ENCODE peak calls at places on chromosome 19, in five cellular contexts. One of them, this sample, is unnamed.

GRCh38 chr19:31364956-31365355 is 15.7 kb upstream of the TSHZ3 start:
- DNase-seq in breast epithelium: no peak
- DNase-seq in body of pancreas: no peak
- DNase-seq in Calu3: no peak
- DNase-seq in endothelial cell: no peak
- DNase-seq in this sample: no peak

GRCh38 chr19:35414442-35414841 is 33.6 kb upstream of the FFAR2 start:
- DNase-seq in breast epithelium: no peak
- DNase-seq in endothelial cell: no peak
- DNase-seq in Calu3: no peak
- DNase-seq in body of pancreas: no peak
- DNase-seq in this sample: no peak

GRCh38 chr19:861756-862528 is 2.5 kb downstream of the CFD start:
- DNase-seq in body of pancreas: peak; percentile 51
- DNase-seq in endothelial cell: no peak
- DNase-seq in breast epithelium: no peak
- DNase-seq in Calu3: no peak
- DNase-seq in this sample: no peak

GRCh38 chr19:39363909-39364457 is 21.8 kb downstream of the SAMD4B start:
- DNase-seq in Calu3: no peak
- DNase-seq in breast epithelium: no peak
- DNase-seq in body of pancreas: no peak
- DNase-seq in endothelial cell: no peak
- DNase-seq in this sample: no peak

GRCh38 chr19:47021536-47022139 is 2.0 kb downstream of the NPAS1 start:
- DNase-seq in endothelial cell: no peak
- DNase-seq in Calu3: no peak
- DNase-seq in breast epithelium: no peak
- DNase-seq in body of pancreas: no peak
- DNase-seq in this sample: no peak

GRCh38 chr19:55212447-55212846 is 3.1 kb upstream of the PTPRH start:
- DNase-seq in breast epithelium: no peak
- DNase-seq in body of pancreas: no peak
- DNase-seq in endothelial cell: no peak
- DNase-seq in Calu3: peak; percentile 48
- DNase-seq in this sample: no peak

GRCh38 chr19:46904114-46905060 is 43.6 kb downstream of the ARHGAP35 start:
- DNase-seq in endothelial cell: no peak
- DNase-seq in breast epithelium: no peak
- DNase-seq in body of pancreas: peak; percentile 23
- DNase-seq in Calu3: no peak
- DNase-seq in this sample: no peak

GRCh38 chr19:19372656-19373416 is 32.6 kb upstream of the GATAD2A start:
- DNase-seq in endothelial cell: peak; percentile 23
- DNase-seq in breast epithelium: no peak
- DNase-seq in Calu3: peak; percentile 46
- DNase-seq in body of pancreas: peak; percentile 76
- DNase-seq in this sample: no peak

GRCh38 chr19:44757735-44758505 is 9.4 kb downstream of the BCL3 start:
- DNase-seq in endothelial cell: peak; percentile 64
- DNase-seq in Calu3: no peak
- DNase-seq in breast epithelium: no peak
- DNase-seq in body of pancreas: peak; percentile 71
- DNase-seq in this sample: no peak
- TF ChIP-seq CTCF in endothelial cell: no peak
- TF ChIP-seq CTCF in Calu3: no peak
- TF ChIP-seq CTCF in breast epithelium: no peak
- TF ChIP-seq CTCF in body of pancreas: no peak
- TF ChIP-seq CTCF in this sample: no peak

DNA sequence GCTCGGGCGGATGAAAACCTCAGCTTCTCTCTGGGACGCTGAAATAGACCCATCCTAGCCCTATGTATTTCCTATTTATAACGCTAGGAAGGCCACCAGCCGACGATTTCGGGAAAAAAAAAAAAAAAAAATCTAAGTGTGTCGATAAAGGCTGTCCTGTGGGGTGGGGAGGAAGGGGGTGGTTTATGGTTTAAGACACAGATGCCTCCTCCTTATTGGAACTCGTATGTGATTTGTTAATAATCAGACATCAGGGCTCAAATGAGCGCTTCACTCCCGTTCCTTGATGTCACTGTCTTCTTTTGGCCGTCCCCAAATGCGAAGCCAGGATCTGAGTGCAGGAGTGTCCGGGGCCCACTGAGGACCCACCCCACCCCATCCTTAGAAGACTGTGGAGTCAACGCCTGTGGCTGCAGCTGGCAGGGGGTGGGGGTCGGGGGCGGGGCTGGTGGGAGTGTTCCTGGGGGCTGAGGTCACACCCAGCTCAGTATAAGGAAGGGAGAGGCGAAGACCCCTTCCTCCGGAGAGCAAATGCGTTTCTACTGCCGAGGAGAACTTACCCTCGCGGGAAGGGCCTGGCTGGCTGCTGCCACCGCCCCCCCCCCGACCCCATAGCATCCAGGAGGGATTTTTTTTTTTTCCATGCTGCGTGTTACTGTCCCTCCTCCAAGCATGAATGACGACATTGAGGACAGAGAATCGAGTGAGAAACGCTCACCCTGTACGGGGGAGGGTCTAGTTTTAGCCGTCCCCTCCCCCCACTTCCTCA is 971 bp downstream of the ATCAY start:
- DNase-seq in Calu3: no peak
- DNase-seq in breast epithelium: no peak
- DNase-seq in body of pancreas: no peak
- DNase-seq in endothelial cell: no peak
- DNase-seq in this sample: no peak
- TF ChIP-seq CTCF in Calu3: no peak
- TF ChIP-seq CTCF in breast epithelium: no peak
- TF ChIP-seq CTCF in body of pancreas: no peak
- TF ChIP-seq CTCF in endothelial cell: no peak
- TF ChIP-seq CTCF in this sample: no peak

GRCh38 chr19:29940971-29941585 is 961 bp upstream of the URI1 start:
- DNase-seq in body of pancreas: no peak
- DNase-seq in breast epithelium: no peak
- DNase-seq in endothelial cell: no peak
- DNase-seq in Calu3: no peak
- DNase-seq in this sample: no peak
- TF ChIP-seq CTCF in body of pancreas: no peak
- TF ChIP-seq CTCF in breast epithelium: no peak
- TF ChIP-seq CTCF in endothelial cell: no peak
- TF ChIP-seq CTCF in Calu3: no peak
- TF ChIP-seq CTCF in this sample: no peak

DNA sequence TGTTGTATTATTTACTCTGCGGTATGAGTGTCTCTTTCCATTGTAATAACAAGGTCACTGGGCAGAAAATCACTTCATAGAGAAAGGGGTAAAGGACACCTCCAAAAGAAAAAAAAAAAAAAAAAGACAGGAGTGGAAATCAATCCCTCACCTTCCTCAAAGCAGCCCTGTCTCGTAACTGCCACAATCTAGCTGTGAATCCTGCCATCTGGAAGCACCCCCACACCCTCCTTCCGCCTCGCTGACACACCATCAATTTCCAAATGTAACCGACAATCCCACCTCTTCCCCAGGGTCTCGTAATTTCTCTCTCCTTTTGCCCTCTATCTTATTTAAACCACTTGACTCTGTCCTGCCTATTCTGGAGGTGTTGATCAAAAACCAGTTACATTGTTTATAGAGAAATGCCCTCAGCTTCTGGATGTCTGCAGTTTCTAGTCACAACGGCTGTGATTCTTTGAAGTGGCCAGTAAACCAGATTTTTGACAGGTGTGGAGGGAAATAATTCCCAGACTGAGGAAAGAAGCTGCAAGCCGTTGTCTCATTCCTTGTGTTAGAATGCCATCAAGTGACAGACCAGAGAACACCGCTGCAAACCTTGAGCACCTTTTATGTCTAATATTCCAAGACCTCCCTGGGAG is 9.1 kb upstream of the POP4 start:
- DNase-seq in endothelial cell: peak; percentile 33
- DNase-seq in Calu3: peak; percentile 24
- DNase-seq in breast epithelium: no peak
- DNase-seq in body of pancreas: no peak
- DNase-seq in this sample: no peak
- TF ChIP-seq CTCF in endothelial cell: no peak
- TF ChIP-seq CTCF in Calu3: no peak
- TF ChIP-seq CTCF in breast epithelium: no peak
- TF ChIP-seq CTCF in body of pancreas: no peak
- TF ChIP-seq CTCF in this sample: no peak

DNA sequence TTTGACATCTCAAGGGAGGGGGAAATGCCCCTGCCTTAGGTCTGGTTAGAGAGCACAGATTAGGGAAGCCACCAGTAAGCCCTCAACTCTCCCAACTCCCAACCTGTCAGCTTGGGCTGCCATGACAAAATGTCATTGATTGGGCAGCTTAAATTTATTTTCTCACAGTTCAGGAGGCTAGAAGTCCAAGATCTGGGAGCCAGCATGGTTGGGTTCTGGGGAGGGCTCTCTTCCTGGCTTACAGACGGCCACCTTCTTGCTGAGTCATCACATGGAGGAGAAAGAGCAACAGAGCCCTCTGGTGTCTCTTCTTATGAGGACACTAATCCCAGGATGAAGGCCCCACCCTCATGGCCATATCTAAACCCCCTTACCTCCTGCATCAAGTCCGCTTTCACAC is 24.2 kb downstream of the C19orf12 start:
- DNase-seq in breast epithelium: no peak
- DNase-seq in body of pancreas: no peak
- DNase-seq in Calu3: peak; percentile 43
- DNase-seq in endothelial cell: no peak
- DNase-seq in this sample: no peak
- TF ChIP-seq CTCF in breast epithelium: no peak
- TF ChIP-seq CTCF in body of pancreas: no peak
- TF ChIP-seq CTCF in Calu3: no peak
- TF ChIP-seq CTCF in endothelial cell: no peak
- TF ChIP-seq CTCF in this sample: no peak

GRCh38 chr19:2270572-2271515 is 11.1 kb downstream of the PEAK3 start:
- DNase-seq in endothelial cell: peak; percentile 51
- DNase-seq in breast epithelium: peak; percentile 77
- DNase-seq in Calu3: peak; percentile 60
- DNase-seq in body of pancreas: peak; percentile 89
- DNase-seq in this sample: peak; percentile 62

GRCh38 chr19:2268480-2268830 is 12.2 kb upstream of the JSRP1 start:
- DNase-seq in Calu3: no peak
- DNase-seq in breast epithelium: no peak
- DNase-seq in endothelial cell: no peak
- DNase-seq in body of pancreas: no peak
- DNase-seq in this sample: no peak

GRCh38 chr19:2268861-2269243 is 12.6 kb upstream of the JSRP1 start:
- DNase-seq in Calu3: no peak
- DNase-seq in breast epithelium: no peak
- DNase-seq in endothelial cell: no peak
- DNase-seq in body of pancreas: no peak
- DNase-seq in this sample: no peak

GRCh38 chr19:2270157-2270571 is 11.8 kb downstream of the PEAK3 start:
- DNase-seq in endothelial cell: no peak
- DNase-seq in body of pancreas: peak; percentile 69
- DNase-seq in Calu3: no peak
- DNase-seq in breast epithelium: no peak
- DNase-seq in this sample: peak; percentile 37

DNA sequence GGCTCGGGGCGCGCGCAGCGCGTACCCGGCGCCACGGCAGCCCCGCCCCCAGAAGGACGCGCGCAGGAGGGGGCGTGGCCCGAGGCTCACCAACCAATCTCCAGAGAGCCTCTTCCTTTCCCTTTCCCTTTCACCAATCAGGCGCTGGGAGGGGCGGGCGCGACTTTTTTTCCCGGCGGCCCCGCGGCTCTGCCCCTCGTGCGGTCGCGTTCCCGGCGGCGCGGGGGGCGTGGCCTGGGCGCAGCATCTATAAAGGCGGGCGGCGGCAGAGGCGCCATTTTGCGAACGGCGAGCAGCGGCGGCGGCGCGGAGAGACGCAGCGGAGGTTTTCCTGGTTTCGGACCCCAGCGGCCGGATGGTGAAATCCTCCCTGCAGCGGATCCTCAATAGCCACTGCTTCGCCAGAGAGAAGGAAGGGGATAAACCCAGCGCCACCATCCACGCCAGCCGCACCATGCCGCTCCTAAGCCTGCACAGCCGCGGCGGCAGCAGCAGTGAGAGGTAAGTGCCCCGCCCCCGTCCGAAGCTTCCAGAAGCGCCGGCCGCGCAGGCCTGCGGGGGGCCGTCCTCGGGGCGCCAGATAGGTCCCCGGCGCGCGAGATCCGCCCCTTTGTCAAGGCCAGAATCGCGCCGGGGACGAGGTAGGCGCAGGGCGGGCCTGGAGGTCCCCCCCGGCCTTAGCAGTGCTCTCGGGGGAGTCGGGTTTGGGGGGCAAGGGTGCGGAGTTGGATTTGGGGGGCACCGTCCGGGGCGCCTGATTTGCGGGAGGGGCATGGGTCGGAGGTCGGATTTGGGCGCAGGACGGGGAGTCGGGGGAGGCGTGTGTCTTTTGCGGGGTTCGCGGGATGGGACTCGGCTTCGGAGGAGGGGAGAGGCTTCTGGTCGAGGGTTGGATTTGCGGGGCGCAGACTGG is 12.5 kb downstream of the PEAK3 start:
- DNase-seq in breast epithelium: peak; percentile 98
- DNase-seq in endothelial cell: peak; percentile 99
- DNase-seq in body of pancreas: peak; percentile 98
- DNase-seq in Calu3: peak; percentile 96
- DNase-seq in this sample: peak; percentile 89
- TF ChIP-seq CTCF in breast epithelium: peak; percentile 64
- TF ChIP-seq CTCF in endothelial cell: no peak
- TF ChIP-seq CTCF in body of pancreas: no peak
- TF ChIP-seq CTCF in Calu3: no peak
- TF ChIP-seq CTCF in this sample: no peak

GRCh38 chr19:16141043-16141442 is 2.4 kb upstream of the HSH2D start:
- DNase-seq in body of pancreas: no peak
- DNase-seq in Calu3: no peak
- DNase-seq in endothelial cell: no peak
- DNase-seq in breast epithelium: no peak
- DNase-seq in this sample: no peak

GRCh38 chr19:16144216-16144581 is 714 bp downstream of the HSH2D start:
- DNase-seq in endothelial cell: no peak
- DNase-seq in Calu3: no peak
- DNase-seq in breast epithelium: no peak
- DNase-seq in body of pancreas: no peak
- DNase-seq in this sample: no peak

GRCh38 chr19:16146112-16146511 is 2.6 kb downstream of the HSH2D start:
- DNase-seq in endothelial cell: no peak
- DNase-seq in body of pancreas: no peak
- DNase-seq in breast epithelium: no peak
- DNase-seq in Calu3: no peak
- DNase-seq in this sample: no peak

GRCh38 chr19:16142032-16142580 is 1.4 kb upstream of the HSH2D start:
- DNase-seq in Calu3: no peak
- DNase-seq in body of pancreas: no peak
- DNase-seq in breast epithelium: no peak
- DNase-seq in endothelial cell: no peak
- DNase-seq in this sample: no peak

GRCh38 chr19:16143399-16144215 is at the start of gene HSH2D:
- DNase-seq in body of pancreas: peak; percentile 96
- DNase-seq in Calu3: peak; percentile 89
- DNase-seq in breast epithelium: peak; percentile 54
- DNase-seq in endothelial cell: no peak
- DNase-seq in this sample: no peak
- TF ChIP-seq CTCF in body of pancreas: no peak
- TF ChIP-seq CTCF in Calu3: no peak
- TF ChIP-seq CTCF in breast epithelium: no peak
- TF ChIP-seq CTCF in endothelial cell: no peak
- TF ChIP-seq CTCF in this sample: no peak